ENCODE peak calls at places on chromosomes 1 and 21, in eight cellular contexts. U, R, Y, O, L, D, Z and Q are unnamed samples.

GRCh38 chr1:17276568-17276967 is 27.7 kb downstream of the PADI3 start:
- DNase-seq in D (no peak), Y (no peak), Z (no peak), L (no peak), U (peak; percentile 72), O (no peak), R (peak; percentile 37), Q (no peak)

GRCh38 chr1:11690669-11691301 is 725 bp upstream of the DRAXIN start:
- DNase-seq in L (no peak), Y (no peak), U (no peak), Z (peak; percentile 72), D (peak; percentile 34), O (no peak), R (no peak), Q (peak; percentile 56)

GRCh38 chr1:109876617-109877319 is 33.9 kb upstream of the CSF1 start:
- DNase-seq in R (peak; percentile 30), Y (no peak), Z (peak; percentile 48), U (no peak), O (no peak), L (no peak), D (no peak), Q (no peak)

GRCh38 chr1:109185990-109186703 is 27.6 kb upstream of the SARS1 start:
- DNase-seq in Y (no peak), D (peak; percentile 71), R (no peak), U (no peak), O (peak; percentile 40), L (no peak), Z (no peak), Q (no peak)

GRCh38 chr1:164671597-164672327 is 112.8 kb downstream of the PBX1 start:
- DNase-seq in O (no peak), Y (no peak), R (no peak), U (no peak), Z (no peak), L (no peak), D (no peak), Q (no peak)

GRCh38 chr21:25457411-25457810 is 149.9 kb downstream of the MRPL39 start:
- DNase-seq in O (no peak), L (no peak), U (no peak), Z (peak; percentile 5), D (no peak), Y (no peak), R (no peak), Q (no peak)

GRCh38 chr1:106880226-106880625 is 176.2 kb upstream of the PRMT6 start:
- DNase-seq in Z (no peak), O (no peak), R (no peak), L (no peak), Y (no peak), U (no peak), D (no peak), Q (no peak)

GRCh38 chr1:117512728-117513321 is 93.0 kb upstream of the TENT5C start:
- DNase-seq in D (peak; percentile 29), O (no peak), U (peak; percentile 1), Z (peak; percentile 22), Y (peak; percentile 4), L (no peak), R (no peak), Q (peak; percentile 44)

GRCh38 chr1:216576246-216576645 is 147.0 kb downstream of the ESRRG start:
- DNase-seq in U (no peak), Y (no peak), Z (no peak), O (no peak), L (no peak), D (no peak), R (no peak), Q (no peak)

GRCh38 chr1:216582151-216582550 is 141.1 kb downstream of the ESRRG start:
- DNase-seq in Z (no peak), O (no peak), D (no peak), Y (peak; percentile 63), U (no peak), R (no peak), L (no peak), Q (no peak)

DNA sequence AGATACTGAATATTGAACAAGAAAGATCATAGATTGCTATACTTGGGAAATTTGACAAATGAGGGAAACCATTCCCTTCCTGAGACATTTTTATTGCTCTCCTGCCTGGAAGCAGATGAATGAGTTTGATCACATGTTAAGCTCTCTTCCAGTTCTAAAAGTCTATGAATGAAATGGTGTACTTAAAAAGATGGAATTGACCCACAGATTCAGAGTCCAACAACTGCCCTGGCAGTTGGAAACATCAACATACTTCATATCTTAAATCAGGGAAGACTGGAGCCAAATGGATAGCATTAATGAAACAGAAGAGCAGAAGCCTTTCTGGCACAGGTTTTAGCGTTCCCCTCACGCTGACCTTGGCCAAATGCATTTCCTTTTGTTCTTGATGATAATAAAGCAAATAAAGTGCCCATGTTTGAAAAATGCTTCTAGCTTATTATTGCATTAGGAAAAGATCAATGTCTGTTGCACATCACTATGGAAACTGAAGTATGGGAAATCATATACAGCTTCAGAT is 142.6 kb downstream of the ESRRG start:
- DNase-seq in D (no peak), Y (no peak), L (no peak), U (no peak), O (no peak), R (no peak), Z (no peak), Q (no peak)
- H3K4me1 ChIP-seq in D (no peaks in the 10 kb centered on the region), Y (peaks cover 8% of the 10 kb centered on the region), L (no peaks in the 10 kb centered on the region), U (no peaks in the 10 kb centered on the region), O (no peaks in the 10 kb centered on the region), R (no peaks in the 10 kb centered on the region), Z (no peaks in the 10 kb centered on the region), Q (peaks cover 7% of the 10 kb centered on the region)

GRCh38 chr1:37480581-37481288 is 6.4 kb downstream of the ZC3H12A start:
- DNase-seq in R (no peak), Z (no peak), Y (no peak), D (no peak), L (no peak), U (no peak), O (no peak), Q (no peak)

GRCh38 chr1:37479255-37480124 is 5.1 kb downstream of the ZC3H12A start:
- DNase-seq in U (peak; percentile 86), R (peak; percentile 97), Z (peak; percentile 96), D (peak; percentile 96), Y (no peak), L (peak; percentile 91), O (peak; percentile 93), Q (peak; percentile 41)

GRCh38 chr1:37478890-37479254 is 4.5 kb downstream of the ZC3H12A start:
- DNase-seq in D (no peak), O (no peak), R (no peak), Y (no peak), U (peak; percentile 22), L (peak; percentile 71), Z (no peak), Q (no peak)

GRCh38 chr1:37481289-37482003 is 7.1 kb downstream of the ZC3H12A start:
- DNase-seq in D (no peak), Y (no peak), O (no peak), R (no peak), U (peak; percentile 16), L (no peak), Z (no peak), Q (no peak)

GRCh38 chr1:37480125-37480466 is 5.7 kb downstream of the ZC3H12A start:
- DNase-seq in Z (no peak), R (no peak), D (no peak), Y (no peak), L (no peak), U (no peak), O (peak; percentile 33), Q (no peak)
- H3K4me3 ChIP-seq in Z (no peak overlapping the region), R (no peak overlapping the region), D (peak overlapping the region; percentile 35), Y (no peak overlapping the region), L (peak overlapping the region; percentile 95), U (peak overlapping the region; percentile 85), O (no peak overlapping the region), Q (no peak overlapping the region)

GRCh38 chr1:24186711-24186992 is 437 bp downstream of the IFNLR1 start:
- DNase-seq in O (no peak), Z (no peak), D (no peak), U (no peak), Y (no peak), L (no peak), R (no peak), Q (no peak)

GRCh38 chr1:24191860-24192259 is 4.8 kb upstream of the IFNLR1 start:
- DNase-seq in Y (no peak), U (peak; percentile 77), Z (peak; percentile 64), L (no peak), R (no peak), D (peak; percentile 26), O (no peak), Q (no peak)

GRCh38 chr1:24190970-24191570 is 4.0 kb upstream of the IFNLR1 start:
- DNase-seq in L (no peak), Z (no peak), R (no peak), D (no peak), U (no peak), O (no peak), Y (no peak), Q (peak; percentile 72)

GRCh38 chr1:24186993-24187790 is at the start of gene IFNLR1:
- DNase-seq in U (peak; percentile 26), Z (peak; percentile 89), D (no peak), Y (no peak), L (peak; percentile 78), R (peak; percentile 85), O (peak; percentile 51), Q (no peak)

DNA sequence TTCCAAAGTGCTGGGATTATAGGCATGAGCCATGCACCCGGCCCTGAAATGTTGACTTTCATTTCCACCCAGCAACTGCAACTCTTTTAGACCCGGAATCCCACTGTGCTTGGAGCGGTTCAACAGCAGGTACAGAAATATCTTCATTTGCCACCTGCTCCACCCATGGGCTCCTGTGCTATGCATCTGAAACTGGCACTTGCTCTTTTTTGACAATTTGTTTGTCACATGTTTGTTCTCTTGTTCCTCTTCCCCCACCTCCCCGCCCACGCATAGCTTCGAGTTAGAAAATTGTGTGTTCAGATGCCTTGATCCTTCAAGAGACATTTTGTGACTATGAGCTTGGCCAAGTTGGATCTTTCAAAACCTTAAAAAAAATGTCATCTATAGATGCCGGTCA is 2.4 kb upstream of the IFNLR1 start:
- DNase-seq in U (no peak), Y (no peak), O (no peak), L (no peak), D (no peak), R (peak; percentile 28), Z (no peak), Q (no peak)
- H3K4me1 ChIP-seq in U (peaks cover 33% of the 10 kb centered on the region), Y (no peaks in the 10 kb centered on the region), O (peaks cover 7% of the 10 kb centered on the region), L (peaks cover 29% of the 10 kb centered on the region), D (peaks cover 11% of the 10 kb centered on the region), R (peaks cover 17% of the 10 kb centered on the region), Z (peaks cover 7% of the 10 kb centered on the region), Q (peaks cover 4% of the 10 kb centered on the region)

GRCh38 chr1:2236695-2237677 is 8.9 kb downstream of the SKI start:
- DNase-seq in L (peak; percentile 70), D (no peak), O (no peak), Z (no peak), Y (no peak), U (no peak), R (no peak), Q (no peak)

GRCh38 chr1:2239384-2239985 is 11.4 kb downstream of the SKI start:
- DNase-seq in Y (no peak), U (no peak), Z (peak; percentile 4), R (no peak), D (no peak), L (no peak), O (no peak), Q (no peak)

GRCh38 chr1:2240251-2241156 is 12.4 kb downstream of the SKI start:
- DNase-seq in U (no peak), O (peak; percentile 90), D (peak; percentile 41), R (peak; percentile 73), Z (peak; percentile 66), Y (no peak), L (no peak), Q (no peak)

GRCh38 chr1:2237773-2238172 is 9.7 kb downstream of the SKI start:
- DNase-seq in R (no peak), L (no peak), O (no peak), Z (no peak), U (peak; percentile 35), D (peak; percentile 51), Y (no peak), Q (no peak)

DNA sequence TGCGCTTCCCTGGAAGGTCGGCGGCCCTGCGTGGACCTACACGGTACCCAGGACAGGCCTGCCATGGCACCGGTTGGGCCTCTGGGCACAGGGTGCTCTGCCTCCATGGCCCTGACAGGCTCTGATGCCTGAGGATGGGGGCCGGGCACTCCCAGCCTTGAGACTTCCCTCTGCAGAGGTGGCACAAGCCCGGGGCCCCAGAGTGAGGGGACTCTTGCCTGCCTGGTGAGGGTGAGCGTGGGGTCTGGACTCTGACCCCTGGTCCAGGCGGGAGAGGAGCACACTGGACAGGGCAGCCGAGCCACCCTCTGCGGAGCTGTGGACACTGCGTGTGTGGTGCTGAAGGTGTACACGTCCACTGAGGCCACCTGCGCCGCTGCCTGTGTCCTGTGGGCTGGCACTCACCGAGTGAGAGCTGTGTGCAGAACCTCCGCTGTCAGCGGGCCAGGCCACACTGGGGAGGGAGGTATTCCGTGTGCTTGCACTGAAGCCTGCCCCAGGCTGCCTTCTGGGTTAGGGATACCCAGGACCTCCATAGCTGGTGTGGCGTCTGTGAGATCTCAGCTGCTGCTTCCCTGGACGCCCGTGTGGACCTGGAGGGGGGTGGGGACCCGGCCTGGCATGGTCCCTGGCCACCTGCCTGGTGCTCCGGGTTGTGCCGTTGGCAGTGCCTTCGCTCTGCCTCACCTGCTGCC is 10.4 kb downstream of the SKI start:
- DNase-seq in Z (no peak), R (peak; percentile 71), O (no peak), U (no peak), L (no peak), Y (no peak), D (no peak), Q (no peak)
- H3K4me3 ChIP-seq in Z (no peak overlapping the region), R (no peak overlapping the region), O (no peak overlapping the region), U (no peak overlapping the region), L (no peak overlapping the region), Y (no peak overlapping the region), D (no peak overlapping the region), Q (no peak overlapping the region)